ENCODE peak calls at places on chromosomes 6 and 20, in six cellular contexts. W, J, I, B, M and U are unnamed samples.

GRCh38 chr6:130920969-130921368 is 93.8 kb downstream of the SMLR1 start:
- DNase-seq in W (no peak), B (no peak), M (no peak), J (no peak), I (no peak), U (no peak)

GRCh38 chr6:35343092-35343834 is 905 bp downstream of the PPARD start:
- DNase-seq in B (no peak), M (no peak), W (peak; percentile 75), J (no peak), I (peak; percentile 55), U (peak; percentile 85)

GRCh38 chr6:14147891-14148290 is 30.3 kb downstream of the CD83 start:
- DNase-seq in B (no peak), J (no peak), M (no peak), I (no peak), W (no peak), U (no peak)

GRCh38 chr6:19408331-19408730 is 428.8 kb upstream of the ID4 start:
- DNase-seq in M (no peak), I (no peak), J (no peak), W (no peak), B (no peak), U (no peak)

GRCh38 chr6:35064508-35065440 is 76.4 kb downstream of the TCP11 start:
- DNase-seq in W (no peak), J (no peak), M (no peak), B (no peak), I (no peak), U (no peak)

GRCh38 chr6:57021086-57021720 is 25.3 kb upstream of the KIAA1586 start:
- DNase-seq in W (peak; percentile 54), I (peak; percentile 57), M (no peak), J (peak; percentile 36), B (peak; percentile 51), U (peak; percentile 70)

GRCh38 chr6:158409451-158409850 is 97.2 kb downstream of the TULP4 start:
- DNase-seq in I (peak; percentile 52), B (no peak), W (peak; percentile 94), M (no peak), J (no peak), U (peak; percentile 62)

GRCh38 chr6:22003219-22003779 is 293.5 kb downstream of the PRL start:
- DNase-seq in W (no peak), J (no peak), M (no peak), B (no peak), I (no peak), U (no peak)

GRCh38 chr20:1626528-1627192 is 6.9 kb upstream of the SIRPB1 start:
- DNase-seq in M (no peak), B (no peak), J (no peak), I (no peak), W (no peak), U (peak; percentile 40)

GRCh38 chr6:112223070-112223861 is 31.1 kb downstream of the LAMA4 start:
- DNase-seq in J (no peak), B (no peak), W (no peak), M (no peak), I (no peak), U (no peak)

GRCh38 chr6:44278774-44279697 is 8.8 kb downstream of the TMEM151B start:
- DNase-seq in J (no peak), M (no peak), I (no peak), W (no peak), B (no peak), U (no peak)

GRCh38 chr20:32792316-32792715 is 27.4 kb upstream of the MAPRE1 start:
- DNase-seq in J (no peak), I (no peak), W (no peak), M (peak; percentile 53), B (no peak), U (peak; percentile 87)

GRCh38 chr6:166008441-166009369 is 158.9 kb downstream of the TBXT start:
- DNase-seq in B (no peak), J (peak; percentile 57), W (no peak), M (no peak), I (peak; percentile 75), U (no peak)

GRCh38 chr6:835476-836160 is 142.7 kb upstream of the EXOC2 start:
- DNase-seq in I (no peak), J (peak; percentile 18), W (no peak), B (no peak), M (no peak), U (no peak)

GRCh38 chr6:15522026-15522425 is 140.8 kb downstream of the DTNBP1 start:
- DNase-seq in J (no peak), W (no peak), I (no peak), B (no peak), M (no peak), U (no peak)

GRCh38 chr20:48384147-48384818 is 443.5 kb downstream of the PREX1 start:
- DNase-seq in M (no peak), I (peak; percentile 77), B (peak; percentile 24), J (no peak), W (no peak), U (peak; percentile 25)

GRCh38 chr6:150940951-150941350 is 75.4 kb downstream of the MTHFD1L start:
- DNase-seq in B (no peak), M (no peak), W (peak; percentile 47), J (no peak), I (no peak), U (no peak)

GRCh38 chr20:24781061-24781980 is 167.7 kb upstream of the CST7 start:
- DNase-seq in B (no peak), W (no peak), I (peak; percentile 71), M (no peak), J (peak; percentile 40), U (peak; percentile 35)

GRCh38 chr20:34475979-34476736 is 40.1 kb upstream of the DYNLRB1 start:
- DNase-seq in W (peak; percentile 51), M (no peak), I (peak; percentile 81), B (no peak), J (peak; percentile 40), U (no peak)

GRCh38 chr6:92810913-92811312 is 608.4 kb downstream of the EPHA7 start:
- DNase-seq in B (peak; percentile 3), M (peak; percentile 13), I (peak; percentile 47), J (no peak), W (peak; percentile 45), U (peak; percentile 58)

GRCh38 chr6:120378582-120379220 is 955.6 kb downstream of the TBC1D32 start:
- DNase-seq in B (peak; percentile 70), M (no peak), I (peak; percentile 28), J (peak; percentile 6), W (peak; percentile 6), U (peak; percentile 58)

GRCh38 chr6:165390475-165390874 is 81.1 kb upstream of the C6orf118 start:
- DNase-seq in W (no peak), M (no peak), B (no peak), J (no peak), I (no peak), U (no peak)

GRCh38 chr20:22289442-22289841 is 294.9 kb downstream of the FOXA2 start:
- DNase-seq in M (no peak), B (no peak), J (no peak), I (no peak), W (no peak), U (peak; percentile 34)

GRCh38 chr6:138105446-138105845 is 1.8 kb downstream of the PERP start:
- DNase-seq in I (no peak), B (no peak), W (no peak), J (peak; percentile 28), M (no peak), U (no peak)

GRCh38 chr6:63928613-63929012 is 293.0 kb downstream of the PHF3 start:
- DNase-seq in I (no peak), M (no peak), B (no peak), J (no peak), W (no peak), U (no peak)

GRCh38 chr20:20956586-20956985 is 149.6 kb downstream of the LINC00237 start:
- DNase-seq in J (no peak), W (no peak), I (no peak), M (no peak), B (no peak), U (no peak)

GRCh38 chr6:164151161-164151728 is 736.7 kb downstream of the QKI start:
- DNase-seq in I (no peak), J (no peak), B (no peak), W (no peak), M (no peak), U (no peak)

GRCh38 chr6:132614554-132614953 is 9.5 kb downstream of the TAAR2 start:
- DNase-seq in B (peak; percentile 7), W (no peak), M (no peak), I (no peak), J (no peak), U (no peak)

GRCh38 chr6:19303381-19303780 is 533.8 kb upstream of the ID4 start:
- DNase-seq in B (no peak), I (no peak), J (no peak), M (no peak), W (no peak), U (no peak)

GRCh38 chr6:167323111-167323510 is 1.8 kb upstream of the TTLL2 start:
- DNase-seq in J (no peak), B (no peak), M (no peak), W (no peak), I (no peak), U (no peak)

GRCh38 chr6:121668259-121668658 is 232.8 kb downstream of the GJA1 start:
- DNase-seq in M (no peak), I (no peak), W (no peak), J (no peak), B (no peak), U (no peak)

GRCh38 chr6:73451166-73452106 is 661 bp downstream of the CGAS start:
- DNase-seq in B (no peak), W (peak; percentile 57), M (no peak), I (peak; percentile 71), J (peak; percentile 29), U (peak; percentile 85)
- H3K4me3 ChIP-seq in B (no peak overlapping the region), W (peak overlapping the region; percentile 87), M (peak overlapping the region; percentile 91), I (no peak overlapping the region), J (peak overlapping the region; percentile 60), U (peak overlapping the region; percentile 84)

DNA sequence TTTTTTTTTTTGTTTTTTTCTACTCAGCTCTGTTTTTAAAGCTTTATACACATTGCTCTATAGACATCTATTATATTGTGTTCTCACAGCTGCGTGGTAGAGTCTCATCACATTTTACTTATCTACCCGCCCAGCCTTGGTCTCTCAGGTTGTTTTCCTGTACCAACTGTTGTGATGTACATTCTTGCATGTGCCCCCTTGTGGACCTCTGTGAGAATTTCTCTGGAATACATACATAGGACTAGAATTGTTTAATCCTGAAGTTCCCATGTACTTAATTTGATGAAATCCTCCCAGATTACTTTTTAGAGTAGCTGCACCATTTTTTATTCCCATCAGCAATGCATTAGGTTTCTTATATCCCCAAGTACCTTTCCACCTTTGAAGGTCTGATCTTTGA is 40.4 kb upstream of the TINAG start:
- DNase-seq in J (peak; percentile 3), I (peak; percentile 3), W (peak; percentile 65), B (peak; percentile 54), M (no peak), U (peak; percentile 42)
- TF ChIP-seq CTCF in J (peak; percentile 28), I (peak; percentile 61), W (peak; percentile 44), B (peak; percentile 63), M (peak; percentile 29), U (peak; percentile 58)

DNA sequence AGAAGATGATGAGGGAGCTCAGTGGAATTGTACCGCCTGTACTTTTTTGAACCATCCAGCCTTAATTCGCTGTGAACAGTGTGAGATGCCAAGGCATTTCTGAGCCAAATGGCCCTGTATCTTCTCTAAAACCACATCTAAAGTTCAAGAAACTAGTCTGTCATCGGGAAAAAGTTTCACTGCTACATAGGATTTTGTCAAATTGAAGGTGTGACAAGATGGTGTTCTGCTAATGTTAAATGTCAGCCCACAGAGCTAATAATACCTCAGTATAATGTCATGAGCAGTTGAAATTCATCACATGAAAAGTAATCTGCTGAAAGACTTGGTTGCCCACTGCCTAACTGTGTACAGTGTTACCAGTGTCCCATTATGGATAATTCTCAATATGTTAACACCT is 9.6 kb downstream of the SUMO4 start:
- DNase-seq in I (no peak), J (no peak), W (no peak), M (no peak), B (no peak), U (no peak)
- TF ChIP-seq MAX in I (no peak), J (no peak), W (no peak), M (no peak), B (no peak), U (no peak)

GRCh38 chr6:29724937-29725869 is 2.0 kb downstream of the HLA-F start:
- DNase-seq in M (no peak), J (no peak), W (no peak), I (no peak), B (no peak), U (no peak)
- H3K4me3 ChIP-seq in M (peak overlapping the region; percentile 98), J (no peak overlapping the region), W (no peak overlapping the region), I (no peak overlapping the region), B (no peak overlapping the region), U (no peak overlapping the region)